ENCODE peak calls at places on chromosomes 12 and 14, in seven cellular contexts. One of them, this sample, is unnamed. For H3K27me3, the result is how much of the 10 kb centered on the place peaks cover.

GRCh38 chr12:57890191-57891120 is 43.9 kb upstream of the CTDSP2 start:
- DNase-seq in CD8-positive, alpha-beta T cell: no peak
- DNase-seq in thoracic aorta: no peak
- DNase-seq in left lung: no peak
- DNase-seq in brain microvascular endothelial cell: no peak
- DNase-seq in SJCRH30: peak
- DNase-seq in naive thymus-derived CD4-positive, alpha-beta T cell: no peak
- DNase-seq in this sample: no peak

GRCh38 chr12:57087689-57088441 is 1.0 kb upstream of the NAB2 start:
- DNase-seq in CD8-positive, alpha-beta T cell: peak
- DNase-seq in brain microvascular endothelial cell: peak
- DNase-seq in thoracic aorta: peak
- DNase-seq in naive thymus-derived CD4-positive, alpha-beta T cell: peak
- DNase-seq in SJCRH30: peak
- DNase-seq in left lung: peak
- DNase-seq in this sample: peak

GRCh38 chr12:81077329-81077685 is 572 bp upstream of the ACSS3 start:
- DNase-seq in SJCRH30: peak
- DNase-seq in thoracic aorta: no peak
- DNase-seq in brain microvascular endothelial cell: peak
- DNase-seq in CD8-positive, alpha-beta T cell: no peak
- DNase-seq in naive thymus-derived CD4-positive, alpha-beta T cell: no peak
- DNase-seq in left lung: peak
- DNase-seq in this sample: no peak

GRCh38 chr14:72699852-72700257 is 194.0 kb downstream of the DPF3 start:
- DNase-seq in naive thymus-derived CD4-positive, alpha-beta T cell: no peak
- DNase-seq in SJCRH30: no peak
- DNase-seq in CD8-positive, alpha-beta T cell: no peak
- DNase-seq in brain microvascular endothelial cell: no peak
- DNase-seq in thoracic aorta: no peak
- DNase-seq in left lung: peak
- DNase-seq in this sample: no peak

GRCh38 chr12:49664591-49665146 is 41.3 kb downstream of the PRPF40B start:
- DNase-seq in CD8-positive, alpha-beta T cell: no peak
- DNase-seq in naive thymus-derived CD4-positive, alpha-beta T cell: no peak
- DNase-seq in brain microvascular endothelial cell: no peak
- DNase-seq in thoracic aorta: no peak
- DNase-seq in left lung: no peak
- DNase-seq in SJCRH30: peak
- DNase-seq in this sample: no peak

GRCh38 chr14:23154876-23155587 is 28.4 kb downstream of the SLC7A8 start:
- DNase-seq in thoracic aorta: peak
- DNase-seq in CD8-positive, alpha-beta T cell: no peak
- DNase-seq in SJCRH30: peak
- DNase-seq in left lung: peak
- DNase-seq in naive thymus-derived CD4-positive, alpha-beta T cell: peak
- DNase-seq in brain microvascular endothelial cell: peak
- DNase-seq in this sample: peak

GRCh38 chr12:8844665-8845064 is 22.2 kb downstream of the A2ML1 start:
- DNase-seq in thoracic aorta: no peak
- DNase-seq in brain microvascular endothelial cell: no peak
- DNase-seq in left lung: no peak
- DNase-seq in SJCRH30: no peak
- DNase-seq in CD8-positive, alpha-beta T cell: no peak
- DNase-seq in naive thymus-derived CD4-positive, alpha-beta T cell: no peak
- DNase-seq in this sample: peak

GRCh38 chr12:21527451-21528180 is 1.5 kb downstream of the SPX start:
- DNase-seq in brain microvascular endothelial cell: peak
- DNase-seq in CD8-positive, alpha-beta T cell: peak
- DNase-seq in thoracic aorta: no peak
- DNase-seq in naive thymus-derived CD4-positive, alpha-beta T cell: peak
- DNase-seq in SJCRH30: peak
- DNase-seq in left lung: peak
- DNase-seq in this sample: peak

GRCh38 chr12:108722992-108723766 is 8.1 kb downstream of the CORO1C start:
- DNase-seq in left lung: peak
- DNase-seq in brain microvascular endothelial cell: peak
- DNase-seq in CD8-positive, alpha-beta T cell: no peak
- DNase-seq in thoracic aorta: no peak
- DNase-seq in naive thymus-derived CD4-positive, alpha-beta T cell: no peak
- DNase-seq in SJCRH30: no peak
- DNase-seq in this sample: no peak

GRCh38 chr14:56810850-56811595 is 744 bp upstream of the OTX2 start:
- DNase-seq in left lung: no peak
- DNase-seq in CD8-positive, alpha-beta T cell: no peak
- DNase-seq in naive thymus-derived CD4-positive, alpha-beta T cell: no peak
- DNase-seq in thoracic aorta: no peak
- DNase-seq in brain microvascular endothelial cell: no peak
- DNase-seq in SJCRH30: no peak
- DNase-seq in this sample: no peak

GRCh38 chr14:54676822-54677708 is 110.1 kb downstream of the SAMD4A start:
- DNase-seq in naive thymus-derived CD4-positive, alpha-beta T cell: no peak
- DNase-seq in left lung: no peak
- DNase-seq in SJCRH30: peak
- DNase-seq in thoracic aorta: no peak
- DNase-seq in CD8-positive, alpha-beta T cell: no peak
- DNase-seq in brain microvascular endothelial cell: peak
- DNase-seq in this sample: no peak

GRCh38 chr12:105812356-105812755 is 326.4 kb downstream of the NUAK1 start:
- DNase-seq in SJCRH30: no peak
- DNase-seq in CD8-positive, alpha-beta T cell: no peak
- DNase-seq in brain microvascular endothelial cell: no peak
- DNase-seq in left lung: no peak
- DNase-seq in thoracic aorta: no peak
- DNase-seq in naive thymus-derived CD4-positive, alpha-beta T cell: no peak
- DNase-seq in this sample: no peak

GRCh38 chr12:69167648-69168165 is 71.7 kb upstream of the CPSF6 start:
- DNase-seq in naive thymus-derived CD4-positive, alpha-beta T cell: no peak
- DNase-seq in SJCRH30: no peak
- DNase-seq in thoracic aorta: no peak
- DNase-seq in left lung: no peak
- DNase-seq in CD8-positive, alpha-beta T cell: no peak
- DNase-seq in brain microvascular endothelial cell: no peak
- DNase-seq in this sample: no peak

GRCh38 chr12:45914090-45914489 is 76.3 kb downstream of the SCAF11 start:
- DNase-seq in brain microvascular endothelial cell: peak
- DNase-seq in left lung: no peak
- DNase-seq in SJCRH30: peak
- DNase-seq in CD8-positive, alpha-beta T cell: no peak
- DNase-seq in naive thymus-derived CD4-positive, alpha-beta T cell: no peak
- DNase-seq in thoracic aorta: no peak
- DNase-seq in this sample: no peak
- H3K27me3 ChIP-seq in brain microvascular endothelial cell: under half
- H3K27me3 ChIP-seq in left lung: under half
- H3K27me3 ChIP-seq in SJCRH30: under half
- H3K27me3 ChIP-seq in CD8-positive, alpha-beta T cell: under half
- H3K27me3 ChIP-seq in naive thymus-derived CD4-positive, alpha-beta T cell: under half
- H3K27me3 ChIP-seq in thoracic aorta: under half
- H3K27me3 ChIP-seq in this sample: under half

GRCh38 chr14:92651106-92651792 is 97.2 kb downstream of the LGMN start:
- DNase-seq in naive thymus-derived CD4-positive, alpha-beta T cell: peak
- DNase-seq in CD8-positive, alpha-beta T cell: peak
- DNase-seq in left lung: peak
- DNase-seq in brain microvascular endothelial cell: no peak
- DNase-seq in thoracic aorta: no peak
- DNase-seq in SJCRH30: no peak
- DNase-seq in this sample: peak
- H3K4me3 ChIP-seq in naive thymus-derived CD4-positive, alpha-beta T cell: peak
- H3K4me3 ChIP-seq in CD8-positive, alpha-beta T cell: peak
- H3K4me3 ChIP-seq in left lung: peak
- H3K4me3 ChIP-seq in brain microvascular endothelial cell: no peak
- H3K4me3 ChIP-seq in thoracic aorta: peak
- H3K4me3 ChIP-seq in SJCRH30: no peak
- H3K4me3 ChIP-seq in this sample: no peak

GRCh38 chr12:122891661-122892525 is 4.0 kb downstream of the VPS37B start:
- DNase-seq in left lung: no peak
- DNase-seq in thoracic aorta: no peak
- DNase-seq in SJCRH30: peak
- DNase-seq in naive thymus-derived CD4-positive, alpha-beta T cell: no peak
- DNase-seq in CD8-positive, alpha-beta T cell: no peak
- DNase-seq in brain microvascular endothelial cell: peak
- DNase-seq in this sample: no peak

GRCh38 chr12:122888232-122888752 is 7.6 kb downstream of the VPS37B start:
- DNase-seq in SJCRH30: no peak
- DNase-seq in thoracic aorta: no peak
- DNase-seq in brain microvascular endothelial cell: peak
- DNase-seq in left lung: peak
- DNase-seq in CD8-positive, alpha-beta T cell: peak
- DNase-seq in naive thymus-derived CD4-positive, alpha-beta T cell: peak
- DNase-seq in this sample: peak

GRCh38 chr12:122887817-122888212 is 8.1 kb downstream of the VPS37B start:
- DNase-seq in thoracic aorta: no peak
- DNase-seq in brain microvascular endothelial cell: no peak
- DNase-seq in SJCRH30: no peak
- DNase-seq in CD8-positive, alpha-beta T cell: no peak
- DNase-seq in left lung: no peak
- DNase-seq in naive thymus-derived CD4-positive, alpha-beta T cell: no peak
- DNase-seq in this sample: no peak

GRCh38 chr12:122886851-122887816 is 8.8 kb downstream of the VPS37B start:
- DNase-seq in left lung: no peak
- DNase-seq in thoracic aorta: no peak
- DNase-seq in CD8-positive, alpha-beta T cell: no peak
- DNase-seq in naive thymus-derived CD4-positive, alpha-beta T cell: no peak
- DNase-seq in SJCRH30: peak
- DNase-seq in brain microvascular endothelial cell: no peak
- DNase-seq in this sample: no peak

DNA sequence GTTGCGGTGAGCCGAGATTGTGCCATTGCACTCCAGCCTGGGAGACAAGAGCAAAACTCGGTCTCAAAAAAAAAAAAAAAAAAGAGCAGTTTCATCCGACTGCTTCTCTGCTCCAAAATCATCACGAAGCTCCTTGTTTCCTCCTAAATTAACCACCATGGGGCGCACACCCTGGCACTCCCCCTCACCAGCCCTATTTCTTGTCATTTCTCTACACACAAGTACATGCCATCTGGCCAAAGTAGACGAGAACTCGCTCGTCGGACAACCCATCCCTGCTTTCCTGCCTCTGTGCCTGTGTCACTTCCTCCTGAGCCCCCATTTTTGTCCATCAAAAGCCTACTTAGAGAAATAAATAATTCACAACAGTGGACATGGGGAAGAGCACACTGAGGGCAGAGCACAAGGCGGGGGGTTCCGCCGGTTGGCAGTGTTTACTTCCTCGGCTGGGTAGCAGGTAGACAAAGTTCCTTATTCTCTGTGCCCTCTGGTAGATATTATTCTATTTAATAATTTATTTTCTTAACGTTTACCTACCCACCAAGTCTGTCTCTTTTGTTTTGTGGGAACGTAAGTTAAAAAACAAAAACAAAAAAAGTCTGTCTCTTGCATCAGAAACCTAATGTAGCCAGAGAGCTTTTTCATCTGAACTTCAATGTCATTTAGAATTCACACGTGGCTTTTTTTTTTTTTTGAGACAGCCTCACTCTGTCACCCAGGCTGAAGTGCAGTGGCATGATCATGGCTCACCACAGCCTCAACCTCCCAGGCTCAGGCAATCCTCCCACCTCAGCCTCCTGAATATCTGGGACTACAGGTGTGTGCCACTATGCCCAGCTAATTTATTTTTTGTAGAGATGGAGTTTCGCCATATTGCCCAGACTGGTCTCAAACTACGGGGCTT is 6.0 kb downstream of the VPS37B start:
- DNase-seq in thoracic aorta: no peak
- DNase-seq in left lung: no peak
- DNase-seq in naive thymus-derived CD4-positive, alpha-beta T cell: no peak
- DNase-seq in SJCRH30: no peak
- DNase-seq in brain microvascular endothelial cell: no peak
- DNase-seq in CD8-positive, alpha-beta T cell: no peak
- DNase-seq in this sample: no peak
- H3K27ac ChIP-seq in thoracic aorta: peak
- H3K27ac ChIP-seq in left lung: peak
- H3K27ac ChIP-seq in naive thymus-derived CD4-positive, alpha-beta T cell: peak
- H3K27ac ChIP-seq in SJCRH30: no peak
- H3K27ac ChIP-seq in brain microvascular endothelial cell: no peak
- H3K27ac ChIP-seq in CD8-positive, alpha-beta T cell: no peak
- H3K27ac ChIP-seq in this sample: peak

GRCh38 chr12:130167537-130167936 is 5.3 kb downstream of the FZD10 start:
- DNase-seq in SJCRH30: no peak
- DNase-seq in thoracic aorta: no peak
- DNase-seq in brain microvascular endothelial cell: no peak
- DNase-seq in CD8-positive, alpha-beta T cell: no peak
- DNase-seq in naive thymus-derived CD4-positive, alpha-beta T cell: no peak
- DNase-seq in left lung: no peak
- DNase-seq in this sample: no peak

GRCh38 chr12:130169924-130170323 is 7.7 kb downstream of the FZD10 start:
- DNase-seq in left lung: no peak
- DNase-seq in thoracic aorta: no peak
- DNase-seq in brain microvascular endothelial cell: no peak
- DNase-seq in CD8-positive, alpha-beta T cell: no peak
- DNase-seq in naive thymus-derived CD4-positive, alpha-beta T cell: no peak
- DNase-seq in SJCRH30: no peak
- DNase-seq in this sample: no peak

GRCh38 chr12:130166306-130166705 is 4.0 kb downstream of the FZD10 start:
- DNase-seq in left lung: no peak
- DNase-seq in CD8-positive, alpha-beta T cell: no peak
- DNase-seq in SJCRH30: no peak
- DNase-seq in thoracic aorta: no peak
- DNase-seq in brain microvascular endothelial cell: no peak
- DNase-seq in naive thymus-derived CD4-positive, alpha-beta T cell: no peak
- DNase-seq in this sample: no peak

GRCh38 chr12:130164931-130165330 is 2.7 kb downstream of the FZD10 start:
- DNase-seq in brain microvascular endothelial cell: no peak
- DNase-seq in thoracic aorta: no peak
- DNase-seq in CD8-positive, alpha-beta T cell: no peak
- DNase-seq in naive thymus-derived CD4-positive, alpha-beta T cell: no peak
- DNase-seq in left lung: no peak
- DNase-seq in SJCRH30: no peak
- DNase-seq in this sample: no peak

GRCh38 chr12:130169256-130169655 is 7.0 kb downstream of the FZD10 start:
- DNase-seq in thoracic aorta: no peak
- DNase-seq in left lung: no peak
- DNase-seq in brain microvascular endothelial cell: no peak
- DNase-seq in SJCRH30: no peak
- DNase-seq in CD8-positive, alpha-beta T cell: no peak
- DNase-seq in naive thymus-derived CD4-positive, alpha-beta T cell: no peak
- DNase-seq in this sample: no peak
- H3K27me3 ChIP-seq in thoracic aorta: under half
- H3K27me3 ChIP-seq in left lung: under half
- H3K27me3 ChIP-seq in brain microvascular endothelial cell: under half
- H3K27me3 ChIP-seq in SJCRH30: under half
- H3K27me3 ChIP-seq in CD8-positive, alpha-beta T cell: under half
- H3K27me3 ChIP-seq in naive thymus-derived CD4-positive, alpha-beta T cell: under half
- H3K27me3 ChIP-seq in this sample: under half

GRCh38 chr12:2283910-2284309 is 231.1 kb downstream of the CACNA1C start:
- DNase-seq in SJCRH30: no peak
- DNase-seq in left lung: peak
- DNase-seq in brain microvascular endothelial cell: no peak
- DNase-seq in CD8-positive, alpha-beta T cell: no peak
- DNase-seq in thoracic aorta: no peak
- DNase-seq in naive thymus-derived CD4-positive, alpha-beta T cell: no peak
- DNase-seq in this sample: peak
- H3K4me3 ChIP-seq in SJCRH30: no peak
- H3K4me3 ChIP-seq in left lung: no peak
- H3K4me3 ChIP-seq in brain microvascular endothelial cell: no peak
- H3K4me3 ChIP-seq in CD8-positive, alpha-beta T cell: no peak
- H3K4me3 ChIP-seq in thoracic aorta: peak
- H3K4me3 ChIP-seq in naive thymus-derived CD4-positive, alpha-beta T cell: no peak
- H3K4me3 ChIP-seq in this sample: no peak